ENCODE peak calls at places on chromosomes 16 and 17, in ten cellular contexts. One of them, this sample, is unnamed.

GRCh38 chr17:20063665-20064648 is 54.8 kb downstream of the SPECC1 start:
- DNase-seq in A549: peak
- DNase-seq in mammary epithelial cell: peak
- DNase-seq in tibial nerve: peak
- DNase-seq in OCI-LY7: no peak
- DNase-seq in ovary: peak
- DNase-seq in AG04450: peak
- DNase-seq in adrenal gland: peak
- DNase-seq in CD8-positive, alpha-beta T cell: no peak
- DNase-seq in GM23338: peak
- DNase-seq in this sample: peak

GRCh38 chr16:5502467-5502869 is 404.9 kb upstream of the EEF2KMT start:
- DNase-seq in A549: peak
- DNase-seq in mammary epithelial cell: no peak
- DNase-seq in tibial nerve: no peak
- DNase-seq in OCI-LY7: peak
- DNase-seq in ovary: no peak
- DNase-seq in AG04450: no peak
- DNase-seq in adrenal gland: no peak
- DNase-seq in CD8-positive, alpha-beta T cell: no peak
- DNase-seq in GM23338: peak
- DNase-seq in this sample: no peak

GRCh38 chr17:61250335-61250890 is 149.2 kb upstream of the TBX2 start:
- DNase-seq in A549: peak
- DNase-seq in mammary epithelial cell: no peak
- DNase-seq in tibial nerve: no peak
- DNase-seq in OCI-LY7: no peak
- DNase-seq in ovary: no peak
- DNase-seq in AG04450: no peak
- DNase-seq in adrenal gland: no peak
- DNase-seq in CD8-positive, alpha-beta T cell: no peak
- DNase-seq in GM23338: no peak
- DNase-seq in this sample: peak

GRCh38 chr17:3771140-3771539 is 29.8 kb downstream of the ITGAE start:
- DNase-seq in A549: no peak
- DNase-seq in mammary epithelial cell: no peak
- DNase-seq in tibial nerve: no peak
- DNase-seq in OCI-LY7: no peak
- DNase-seq in ovary: no peak
- DNase-seq in AG04450: no peak
- DNase-seq in adrenal gland: no peak
- DNase-seq in CD8-positive, alpha-beta T cell: peak
- DNase-seq in GM23338: no peak
- DNase-seq in this sample: no peak

GRCh38 chr16:53515259-53515658 is 12.2 kb upstream of the AKTIP start:
- DNase-seq in A549: no peak
- DNase-seq in mammary epithelial cell: no peak
- DNase-seq in tibial nerve: no peak
- DNase-seq in OCI-LY7: no peak
- DNase-seq in ovary: no peak
- DNase-seq in AG04450: no peak
- DNase-seq in adrenal gland: no peak
- DNase-seq in CD8-positive, alpha-beta T cell: no peak
- DNase-seq in GM23338: no peak
- DNase-seq in this sample: peak

GRCh38 chr16:31286421-31287032 is 26.8 kb downstream of the ITGAM start:
- DNase-seq in A549: no peak
- DNase-seq in mammary epithelial cell: no peak
- DNase-seq in tibial nerve: no peak
- DNase-seq in OCI-LY7: no peak
- DNase-seq in ovary: no peak
- DNase-seq in AG04450: no peak
- DNase-seq in adrenal gland: no peak
- DNase-seq in CD8-positive, alpha-beta T cell: no peak
- DNase-seq in GM23338: no peak
- DNase-seq in this sample: no peak

GRCh38 chr17:4576729-4577322 is 7.5 kb upstream of the SMTNL2 start:
- DNase-seq in A549: no peak
- DNase-seq in mammary epithelial cell: no peak
- DNase-seq in tibial nerve: no peak
- DNase-seq in OCI-LY7: no peak
- DNase-seq in ovary: peak
- DNase-seq in AG04450: no peak
- DNase-seq in adrenal gland: no peak
- DNase-seq in CD8-positive, alpha-beta T cell: no peak
- DNase-seq in GM23338: peak
- DNase-seq in this sample: no peak

GRCh38 chr17:57552114-57552601 is 192.9 kb downstream of the CCDC182 start:
- DNase-seq in A549: no peak
- DNase-seq in mammary epithelial cell: no peak
- DNase-seq in tibial nerve: no peak
- DNase-seq in OCI-LY7: peak
- DNase-seq in ovary: peak
- DNase-seq in AG04450: no peak
- DNase-seq in adrenal gland: no peak
- DNase-seq in CD8-positive, alpha-beta T cell: peak
- DNase-seq in GM23338: peak
- DNase-seq in this sample: peak

GRCh38 chr17:31596382-31597323 is 205.2 kb downstream of the RAB11FIP4 start:
- DNase-seq in A549: peak
- DNase-seq in mammary epithelial cell: peak
- DNase-seq in tibial nerve: peak
- DNase-seq in OCI-LY7: peak
- DNase-seq in ovary: peak
- DNase-seq in AG04450: peak
- DNase-seq in adrenal gland: peak
- DNase-seq in CD8-positive, alpha-beta T cell: no peak
- DNase-seq in GM23338: peak
- DNase-seq in this sample: peak

GRCh38 chr17:15920758-15921239 is 24.1 kb upstream of the ADORA2B start:
- DNase-seq in A549: peak
- DNase-seq in mammary epithelial cell: peak
- DNase-seq in tibial nerve: no peak
- DNase-seq in OCI-LY7: no peak
- DNase-seq in ovary: no peak
- DNase-seq in AG04450: peak
- DNase-seq in adrenal gland: no peak
- DNase-seq in CD8-positive, alpha-beta T cell: no peak
- DNase-seq in GM23338: peak
- DNase-seq in this sample: peak

DNA sequence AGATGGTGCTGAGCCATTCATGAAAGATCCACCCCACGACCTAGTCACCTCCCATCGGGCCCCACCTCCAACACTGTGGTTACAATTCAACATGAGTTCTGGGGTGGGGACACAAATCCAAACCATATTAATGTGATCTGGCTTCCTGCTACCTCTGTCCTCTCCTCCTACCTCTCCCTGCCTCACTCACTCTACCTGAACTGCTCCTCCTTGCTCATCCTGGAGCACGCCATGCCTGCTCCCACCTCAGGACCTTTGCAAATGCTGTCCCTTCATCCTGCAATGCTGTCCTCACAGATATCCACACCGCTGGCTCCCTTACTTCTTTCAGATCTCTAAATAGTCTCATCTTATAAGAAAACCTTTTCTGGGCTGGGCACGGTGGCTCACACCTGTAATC is 10.8 kb upstream of the SLC13A5 start:
- DNase-seq in A549: no peak
- DNase-seq in mammary epithelial cell: no peak
- DNase-seq in tibial nerve: no peak
- DNase-seq in OCI-LY7: no peak
- DNase-seq in ovary: no peak
- DNase-seq in AG04450: no peak
- DNase-seq in adrenal gland: no peak
- DNase-seq in CD8-positive, alpha-beta T cell: no peak
- DNase-seq in GM23338: no peak
- DNase-seq in this sample: no peak
- H3K27ac ChIP-seq in A549: no peak
- H3K27ac ChIP-seq in mammary epithelial cell: no peak
- H3K27ac ChIP-seq in tibial nerve: no peak
- H3K27ac ChIP-seq in OCI-LY7: no peak
- H3K27ac ChIP-seq in ovary: no peak
- H3K27ac ChIP-seq in AG04450: no peak
- H3K27ac ChIP-seq in adrenal gland: no peak
- H3K27ac ChIP-seq in CD8-positive, alpha-beta T cell: no peak
- H3K27ac ChIP-seq in GM23338: no peak
- H3K27ac ChIP-seq in this sample: no peak

GRCh38 chr17:81238490-81238814 is 403 bp downstream of the TEPSIN start:
- DNase-seq in A549: no peak
- DNase-seq in mammary epithelial cell: no peak
- DNase-seq in tibial nerve: no peak
- DNase-seq in OCI-LY7: no peak
- DNase-seq in ovary: no peak
- DNase-seq in AG04450: no peak
- DNase-seq in adrenal gland: no peak
- DNase-seq in CD8-positive, alpha-beta T cell: no peak
- DNase-seq in GM23338: no peak
- DNase-seq in this sample: no peak

GRCh38 chr17:81235822-81236740 is 2.8 kb downstream of the TEPSIN start:
- DNase-seq in A549: no peak
- DNase-seq in mammary epithelial cell: no peak
- DNase-seq in tibial nerve: no peak
- DNase-seq in OCI-LY7: no peak
- DNase-seq in ovary: no peak
- DNase-seq in AG04450: no peak
- DNase-seq in adrenal gland: no peak
- DNase-seq in CD8-positive, alpha-beta T cell: no peak
- DNase-seq in GM23338: no peak
- DNase-seq in this sample: no peak

GRCh38 chr17:81237591-81238489 is 1.0 kb downstream of the TEPSIN start:
- DNase-seq in A549: no peak
- DNase-seq in mammary epithelial cell: no peak
- DNase-seq in tibial nerve: no peak
- DNase-seq in OCI-LY7: peak
- DNase-seq in ovary: no peak
- DNase-seq in AG04450: no peak
- DNase-seq in adrenal gland: no peak
- DNase-seq in CD8-positive, alpha-beta T cell: no peak
- DNase-seq in GM23338: no peak
- DNase-seq in this sample: no peak

GRCh38 chr17:81234940-81235821 is 3.7 kb downstream of the TEPSIN start:
- DNase-seq in A549: no peak
- DNase-seq in mammary epithelial cell: no peak
- DNase-seq in tibial nerve: no peak
- DNase-seq in OCI-LY7: no peak
- DNase-seq in ovary: no peak
- DNase-seq in AG04450: no peak
- DNase-seq in adrenal gland: no peak
- DNase-seq in CD8-positive, alpha-beta T cell: no peak
- DNase-seq in GM23338: no peak
- DNase-seq in this sample: no peak

GRCh38 chr17:81236784-81237183 is 2.1 kb downstream of the TEPSIN start:
- DNase-seq in A549: no peak
- DNase-seq in mammary epithelial cell: no peak
- DNase-seq in tibial nerve: no peak
- DNase-seq in OCI-LY7: no peak
- DNase-seq in ovary: no peak
- DNase-seq in AG04450: no peak
- DNase-seq in adrenal gland: no peak
- DNase-seq in CD8-positive, alpha-beta T cell: no peak
- DNase-seq in GM23338: no peak
- DNase-seq in this sample: no peak
- H3K4me3 ChIP-seq in A549: no peak
- H3K4me3 ChIP-seq in mammary epithelial cell: no peak
- H3K4me3 ChIP-seq in tibial nerve: no peak
- H3K4me3 ChIP-seq in OCI-LY7: no peak
- H3K4me3 ChIP-seq in ovary: no peak
- H3K4me3 ChIP-seq in AG04450: no peak
- H3K4me3 ChIP-seq in adrenal gland: no peak
- H3K4me3 ChIP-seq in CD8-positive, alpha-beta T cell: no peak
- H3K4me3 ChIP-seq in GM23338: no peak
- H3K4me3 ChIP-seq in this sample: no peak

DNA sequence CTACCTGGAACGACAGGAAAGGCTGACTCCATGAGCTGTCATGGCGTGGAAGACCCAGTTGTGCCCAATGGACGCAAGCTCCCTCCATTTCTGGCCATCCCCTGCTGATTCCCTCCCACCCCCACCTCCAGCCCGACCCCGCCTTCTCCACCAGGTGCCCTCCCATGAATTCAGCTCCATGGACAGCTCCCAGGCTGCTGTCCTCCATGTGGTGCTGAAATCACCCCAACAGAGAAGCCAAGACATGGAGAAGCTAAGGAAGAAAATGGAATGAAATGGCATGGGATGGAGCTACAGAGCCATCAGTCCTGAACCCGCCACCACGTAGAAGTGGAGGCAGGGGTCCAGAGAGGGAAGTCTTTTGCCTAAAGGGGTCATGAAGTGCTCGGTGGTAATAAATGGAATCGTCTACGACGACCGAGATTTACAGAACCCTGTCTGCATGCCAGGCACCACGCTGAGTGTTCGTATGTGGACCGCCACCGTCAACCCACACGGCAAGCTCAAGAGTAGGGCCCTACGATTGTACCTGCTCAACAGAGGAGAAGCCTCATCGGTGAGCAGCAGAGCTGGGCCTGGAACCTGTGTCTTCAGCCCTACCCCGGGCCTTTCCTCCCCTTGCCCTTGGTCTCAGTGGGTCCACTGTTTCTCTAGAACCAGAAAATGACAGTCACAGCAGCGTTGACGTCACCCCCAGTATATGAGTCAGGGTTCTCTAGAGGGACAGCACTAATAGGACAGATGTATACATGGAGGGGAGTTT is 9.3 kb upstream of the ZC3H18 start:
- DNase-seq in A549: no peak
- DNase-seq in mammary epithelial cell: peak
- DNase-seq in tibial nerve: no peak
- DNase-seq in OCI-LY7: no peak
- DNase-seq in ovary: no peak
- DNase-seq in AG04450: no peak
- DNase-seq in adrenal gland: no peak
- DNase-seq in CD8-positive, alpha-beta T cell: no peak
- DNase-seq in GM23338: peak
- DNase-seq in this sample: no peak
- TF ChIP-seq CTCF in A549: no peak
- TF ChIP-seq CTCF in mammary epithelial cell: no peak
- TF ChIP-seq CTCF in tibial nerve: no peak
- TF ChIP-seq CTCF in OCI-LY7: no peak
- TF ChIP-seq CTCF in ovary: no peak
- TF ChIP-seq CTCF in AG04450: no peak
- TF ChIP-seq CTCF in adrenal gland: no peak
- TF ChIP-seq CTCF in CD8-positive, alpha-beta T cell: no peak
- TF ChIP-seq CTCF in GM23338: no peak
- TF ChIP-seq CTCF in this sample: no peak

DNA sequence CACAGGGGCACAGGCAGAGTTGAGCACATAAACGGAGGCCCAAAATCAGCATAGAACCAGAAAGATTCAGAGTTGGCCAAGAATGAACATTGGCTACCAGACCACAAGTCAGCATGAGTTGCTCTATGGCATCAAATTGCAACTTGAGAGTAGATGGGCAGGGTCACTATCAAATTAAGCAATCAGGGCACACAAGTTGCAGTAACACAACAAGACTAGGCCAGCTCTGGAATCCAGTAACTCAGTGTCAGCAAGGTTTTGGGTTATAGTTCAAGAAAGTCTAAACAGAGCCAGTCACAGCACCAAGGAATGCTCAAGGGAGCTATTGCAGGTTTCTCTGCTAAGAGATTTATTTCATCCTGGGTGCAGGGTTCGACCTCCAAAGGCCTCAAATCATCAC is 12.9 kb downstream of the G6PC1 start:
- DNase-seq in A549: no peak
- DNase-seq in mammary epithelial cell: peak
- DNase-seq in tibial nerve: no peak
- DNase-seq in OCI-LY7: no peak
- DNase-seq in ovary: no peak
- DNase-seq in AG04450: no peak
- DNase-seq in adrenal gland: no peak
- DNase-seq in CD8-positive, alpha-beta T cell: no peak
- DNase-seq in GM23338: no peak
- DNase-seq in this sample: no peak
- H3K27ac ChIP-seq in A549: no peak
- H3K27ac ChIP-seq in mammary epithelial cell: no peak
- H3K27ac ChIP-seq in tibial nerve: no peak
- H3K27ac ChIP-seq in OCI-LY7: no peak
- H3K27ac ChIP-seq in ovary: no peak
- H3K27ac ChIP-seq in AG04450: no peak
- H3K27ac ChIP-seq in adrenal gland: no peak
- H3K27ac ChIP-seq in CD8-positive, alpha-beta T cell: no peak
- H3K27ac ChIP-seq in GM23338: peak
- H3K27ac ChIP-seq in this sample: no peak